ENCODE peak calls at places on chromosomes 6 and 20, in six cellular contexts. M is stromal cell of bone marrow; F is astrocyte of the cerebellum; X is effector memory CD4-positive, alpha-beta T cell; W is activated CD4-positive, alpha-beta T cell treated with anti-CD3 and anti-CD28 coated beads, Interleukin-2, amount 50 U/mL, for 1 hour; E is NCI-H1105 treated with DMSO at 0.1 percent for 48 hours. J is an unnamed sample.
A peak's percentile ranks its signal among the peaks of the same experiment; 100 is the strongest.

GRCh38 chr20:59032713-59033059 is 551 bp upstream of the ATP5F1E start:
- DNase-seq in M (no peak), E (peak; percentile 88), X (no peak), W (no peak), F (no peak), J (peak; percentile 85)

GRCh38 chr6:431986-432385 is 40.4 kb downstream of the IRF4 start:
- DNase-seq in E (no peak), F (no peak), X (no peak), W (no peak), M (no peak), J (no peak)

GRCh38 chr20:32559753-32560380 is 25.3 kb downstream of the NOL4L start:
- DNase-seq in F (no peak), W (no peak), E (no peak), X (no peak), M (no peak), J (no peak)

GRCh38 chr6:158684745-158685355 is 35.0 kb downstream of the SYTL3 start:
- DNase-seq in X (no peak), M (no peak), E (no peak), F (no peak), W (no peak), J (no peak)

GRCh38 chr20:39563406-39563805 is 601.3 kb downstream of the DHX35 start:
- DNase-seq in F (no peak), X (no peak), M (no peak), E (no peak), W (no peak), J (no peak)

GRCh38 chr6:35013701-35014100 is 124.6 kb downstream of the ANKS1A start:
- DNase-seq in E (no peak), X (no peak), F (no peak), M (no peak), W (no peak), J (no peak)

GRCh38 chr6:143160439-143161220 is 99.9 kb downstream of the AIG1 start:
- DNase-seq in E (no peak), W (no peak), M (no peak), F (no peak), X (no peak), J (no peak)

GRCh38 chr6:15427360-15428070 is 181.6 kb downstream of the JARID2 start:
- DNase-seq in E (no peak), W (no peak), M (no peak), F (no peak), X (no peak), J (no peak)

GRCh38 chr6:47308674-47309325 is 905 bp downstream of the TNFRSF21 start:
- DNase-seq in W (no peak), F (no peak), X (no peak), E (peak; percentile 61), M (no peak), J (peak; percentile 46)

GRCh38 chr20:33675127-33675954 is 1.1 kb upstream of the NECAB3 start:
- DNase-seq in F (no peak), M (no peak), X (no peak), E (peak; percentile 62), W (no peak), J (no peak)

GRCh38 chr20:10429443-10429981 is 4.5 kb downstream of the MKKS start:
- DNase-seq in F (no peak), E (no peak), X (no peak), W (no peak), M (no peak), J (no peak)

GRCh38 chr6:15678514-15678913 is 15.7 kb upstream of the DTNBP1 start:
- DNase-seq in W (no peak), X (no peak), E (no peak), M (no peak), F (no peak), J (no peak)

GRCh38 chr20:50054626-50055511 is 58.1 kb downstream of the UBE2V1 start:
- DNase-seq in W (no peak), E (no peak), X (no peak), F (peak; percentile 55), M (no peak), J (no peak)

GRCh38 chr20:46607191-46607848 is 43.9 kb downstream of the SLC13A3 start:
- DNase-seq in F (no peak), W (no peak), X (no peak), M (no peak), E (no peak), J (no peak)

GRCh38 chr6:88517737-88518136 is 351.6 kb upstream of the CNR1 start:
- DNase-seq in M (no peak), W (no peak), E (no peak), X (no peak), F (no peak), J (no peak)

GRCh38 chr6:83199865-83200230 is 6.7 kb downstream of the RWDD2A start:
- DNase-seq in E (no peak), X (no peak), F (peak; percentile 41), M (no peak), W (no peak), J (no peak)

GRCh38 chr6:35718911-35719381 is 17.9 kb upstream of the ARMC12 start:
- DNase-seq in M (no peak), X (no peak), F (no peak), W (no peak), E (no peak), J (no peak)

J was measured in NCI-H1092 treated with DMSO at 0.1 percent for 48 hours.